ENCODE peak calls at places on chromosomes 5 and 9, in four cellular contexts. B, E, H and Q are unnamed samples. For H3K36me3, the result is how much of the 10 kb centered on the place peaks cover.

GRCh38 chr5:158731014-158731413 is 368.7 kb downstream of the EBF1 start:
- DNase-seq in B (no peak), E (no peak), H (no peak), Q (no peak)

GRCh38 chr9:92774274-92774673 is 9.6 kb upstream of the BICD2 start:
- DNase-seq in B (peak), E (no peak), H (no peak), Q (no peak)

GRCh38 chr5:35852084-35852734 is 4.5 kb upstream of the IL7R start:
- DNase-seq in B (peak), E (peak), H (no peak), Q (peak)

GRCh38 chr5:139760066-139761056 is 35.2 kb upstream of the PSD2 start:
- DNase-seq in B (peak), E (no peak), H (no peak), Q (no peak)

GRCh38 chr5:153896701-153897100 is 142.0 kb downstream of the FAM114A2 start:
- DNase-seq in B (no peak), E (peak), H (no peak), Q (peak)

GRCh38 chr5:158976035-158976434 is 123.7 kb downstream of the EBF1 start:
- DNase-seq in B (no peak), E (no peak), H (no peak), Q (no peak)

GRCh38 chr5:172830876-172831662 is 3.0 kb upstream of the ERGIC1 start:
- DNase-seq in B (peak), E (no peak), H (no peak), Q (no peak)

GRCh38 chr9:98991981-98992884 is 48.5 kb downstream of the COL15A1 start:
- DNase-seq in B (peak), E (no peak), H (no peak), Q (no peak)

GRCh38 chr5:153551537-153552079 is 61.1 kb downstream of the GRIA1 start:
- DNase-seq in B (peak), E (no peak), H (no peak), Q (no peak)

GRCh38 chr9:117672397-117672796 is 31.8 kb upstream of the TLR4 start:
- DNase-seq in B (no peak), E (no peak), H (no peak), Q (no peak)

GRCh38 chr5:7793861-7794260 is 57.1 kb downstream of the CFAP90 start:
- DNase-seq in B (no peak), E (no peak), H (no peak), Q (no peak)

GRCh38 chr5:142253938-142254895 is 70.6 kb downstream of the SPRY4 start:
- DNase-seq in B (no peak), E (no peak), H (no peak), Q (no peak)

GRCh38 chr5:124906339-124907097 is 160.1 kb upstream of the ZNF608 start:
- DNase-seq in B (peak), E (peak), H (no peak), Q (no peak)

GRCh38 chr9:86424246-86424891 is 70.2 kb upstream of the TUT7 start:
- DNase-seq in B (no peak), E (no peak), H (no peak), Q (no peak)

GRCh38 chr5:109611505-109611904 is 78.2 kb upstream of the MAN2A1 start:
- DNase-seq in B (no peak), E (no peak), H (no peak), Q (no peak)

GRCh38 chr5:94159144-94159543 is 417.7 kb upstream of the POU5F2 start:
- DNase-seq in B (no peak), E (no peak), H (no peak), Q (no peak)

GRCh38 chr5:9069650-9070049 is 476.2 kb downstream of the SEMA5A start:
- DNase-seq in B (no peak), E (no peak), H (no peak), Q (no peak)

GRCh38 chr9:110911659-110912473 is 126.4 kb downstream of the LPAR1 start:
- DNase-seq in B (peak), E (no peak), H (no peak), Q (no peak)

GRCh38 chr5:31361234-31361633 is 167.7 kb downstream of the CDH6 start:
- DNase-seq in B (no peak), E (no peak), H (no peak), Q (no peak)

GRCh38 chr9:38062106-38062497 is 6.9 kb downstream of the SHB start:
- DNase-seq in B (no peak), E (no peak), H (no peak), Q (no peak)

GRCh38 chr5:181246276-181247050 is 2.8 kb upstream of the RACK1 start:
- DNase-seq in B (peak), E (peak), H (peak), Q (peak)

GRCh38 chr5:135466178-135467050 is 14.3 kb upstream of the TIFAB start:
- DNase-seq in B (peak), E (peak), H (peak), Q (peak)

GRCh38 chr9:112170235-112170634 is 4.9 kb downstream of the SUSD1 start:
- DNase-seq in B (no peak), E (no peak), H (no peak), Q (no peak)

GRCh38 chr5:35198096-35198495 is 32.2 kb downstream of the PRLR start:
- DNase-seq in B (no peak), E (no peak), H (no peak), Q (no peak)

GRCh38 chr5:140214831-140215230 is 39.8 kb downstream of the CYSTM1 start:
- DNase-seq in B (peak), E (peak), H (no peak), Q (no peak)

GRCh38 chr9:134620751-134621557 is 20.6 kb upstream of the COL5A1 start:
- DNase-seq in B (peak), E (no peak), H (peak), Q (no peak)

GRCh38 chr9:121073038-121073437 is 1.7 kb upstream of the CNTRL start:
- DNase-seq in B (peak), E (no peak), H (no peak), Q (no peak)

GRCh38 chr5:67085616-67086015 is 111.0 kb downstream of the CD180 start:
- DNase-seq in B (no peak), E (no peak), H (no peak), Q (no peak)

GRCh38 chr5:67081259-67081658 is 115.3 kb downstream of the CD180 start:
- DNase-seq in B (no peak), E (no peak), H (no peak), Q (no peak)

GRCh38 chr5:67077296-67077695 is 119.3 kb downstream of the CD180 start:
- DNase-seq in B (no peak), E (no peak), H (no peak), Q (no peak)

GRCh38 chr5:67082941-67083340 is 113.7 kb downstream of the CD180 start:
- DNase-seq in B (no peak), E (no peak), H (no peak), Q (no peak)
- H3K36me3 ChIP-seq in B (under half), E (under half), H (under half), Q (under half)

GRCh38 chr5:64653776-64654175 is 36.5 kb upstream of the SHISAL2B start:
- DNase-seq in B (peak), E (no peak), H (no peak), Q (no peak)
- TF ChIP-seq CTCF in B (no peak), E (no peak), H (no peak), Q (no peak)

GRCh38 chr5:95533761-95534160 is 21.0 kb downstream of the SKIC3 start:
- DNase-seq in B (no peak), E (no peak), H (no peak), Q (no peak)

GRCh38 chr5:95530441-95530840 is 24.3 kb downstream of the SKIC3 start:
- DNase-seq in B (peak), E (no peak), H (no peak), Q (no peak)

GRCh38 chr5:95533106-95533505 is 21.7 kb downstream of the SKIC3 start:
- DNase-seq in B (peak), E (no peak), H (no peak), Q (no peak)

GRCh38 chr5:95531491-95531890 is 23.3 kb downstream of the SKIC3 start:
- DNase-seq in B (no peak), E (no peak), H (no peak), Q (no peak)

DNA sequence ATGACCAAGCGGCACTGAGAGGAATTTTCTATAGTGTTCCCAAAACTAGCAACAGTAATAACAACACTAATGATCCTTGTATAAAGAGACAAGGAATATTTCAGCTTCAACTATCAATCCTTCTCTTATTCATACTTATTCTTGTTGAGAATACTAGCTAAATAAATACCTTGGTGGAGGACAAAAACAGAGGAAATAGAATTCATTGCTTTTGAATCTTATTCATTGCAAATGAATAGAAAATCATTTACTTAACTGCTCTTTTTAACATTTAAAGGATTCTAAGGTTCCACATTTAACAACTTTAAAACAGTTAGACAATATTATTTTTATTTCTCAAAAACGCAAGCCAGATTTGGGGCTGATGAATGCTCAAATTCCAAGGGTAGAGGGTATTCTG is 22.4 kb downstream of the SKIC3 start:
- DNase-seq in B (no peak), E (no peak), H (no peak), Q (no peak)
- H3K36me3 ChIP-seq in B (under half), E (under half), H (under half), Q (under half)

GRCh38 chr5:41722359-41722950 is 147.8 kb downstream of the OXCT1 start:
- DNase-seq in B (peak), E (no peak), H (no peak), Q (no peak)
- TF ChIP-seq CTCF in B (peak), E (no peak), H (no peak), Q (peak)

GRCh38 chr9:130965680-130966079 is 26.6 kb upstream of the FIBCD1 start:
- DNase-seq in B (no peak), E (no peak), H (no peak), Q (no peak)
- H3K36me3 ChIP-seq in B (under half), E (under half), H (under half), Q (under half)

GRCh38 chr9:128409998-128410397 is 10.7 kb upstream of the CERCAM start:
- DNase-seq in B (peak), E (no peak), H (no peak), Q (no peak)
- TF ChIP-seq CTCF in B (peak), E (peak), H (no peak), Q (peak)

GRCh38 chr5:163448491-163448890 is 11.1 kb downstream of the CCNG1 start:
- DNase-seq in B (no peak), E (no peak), H (no peak), Q (no peak)
- H3K36me3 ChIP-seq in B (half or more), E (under half), H (under half), Q (under half)

GRCh38 chr9:35615981-35616680 is 2.1 kb downstream of the CD72 start:
- DNase-seq in B (peak), E (no peak), H (no peak), Q (no peak)

GRCh38 chr9:35618325-35618727 is at the start of gene CD72:
- DNase-seq in B (peak), E (no peak), H (peak), Q (peak)

GRCh38 chr9:35617548-35617947 is 665 bp downstream of the CD72 start:
- DNase-seq in B (no peak), E (no peak), H (no peak), Q (no peak)

GRCh38 chr9:35618854-35619799 is 914 bp upstream of the CD72 start:
- DNase-seq in B (no peak), E (no peak), H (peak), Q (peak)

DNA sequence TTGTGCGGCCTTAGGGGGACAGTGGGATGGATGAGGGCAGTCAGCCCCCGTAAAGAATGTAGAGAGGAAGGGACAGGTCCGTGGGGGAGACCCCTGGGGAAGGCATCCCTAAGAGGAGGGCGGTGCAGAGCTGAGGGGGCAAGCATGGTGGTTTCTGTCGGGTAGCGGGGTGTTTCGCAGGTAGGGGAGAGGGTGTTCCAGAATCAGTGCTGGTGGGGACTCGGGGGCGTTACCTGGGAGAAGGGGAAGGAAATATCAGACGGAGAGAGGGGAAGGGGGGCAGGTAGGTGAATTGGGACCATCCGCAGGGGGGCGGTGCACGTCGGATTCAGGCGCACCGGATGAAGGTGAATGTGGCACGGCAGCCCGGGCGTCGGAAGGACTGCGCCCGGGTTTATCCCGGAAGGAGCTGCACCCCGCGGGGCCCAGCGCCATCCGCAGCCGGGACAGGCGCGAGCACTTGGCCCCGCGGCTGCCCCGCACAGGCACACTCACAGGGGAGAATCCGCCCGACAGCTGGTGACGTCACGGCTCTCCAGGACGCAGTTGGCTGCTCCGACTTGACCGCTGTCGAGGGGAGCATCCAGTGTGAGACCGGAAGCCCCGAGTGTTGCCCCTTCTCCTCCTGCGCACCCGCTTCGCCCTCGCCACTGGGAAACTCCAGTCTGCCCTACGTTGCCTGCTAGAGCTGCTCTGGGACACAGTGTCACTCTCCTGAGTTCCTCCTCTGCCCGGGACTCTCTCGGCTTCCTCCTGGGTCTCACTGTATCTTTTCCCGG is 1.3 kb downstream of the CD72 start:
- DNase-seq in B (peak), E (peak), H (peak), Q (peak)
- TF ChIP-seq CTCF in B (no peak), E (peak), H (peak), Q (peak)

GRCh38 chr9:129108083-129108804 is 2.3 kb downstream of the CRAT start:
- DNase-seq in B (peak), E (no peak), H (no peak), Q (no peak)

GRCh38 chr9:129104051-129104450 is 6.5 kb downstream of the CRAT start:
- DNase-seq in B (no peak), E (no peak), H (no peak), Q (no peak)

GRCh38 chr9:129107651-129108050 is 2.9 kb downstream of the CRAT start:
- DNase-seq in B (peak), E (no peak), H (no peak), Q (no peak)

GRCh38 chr9:129103595-129103965 is 7.0 kb downstream of the CRAT start:
- DNase-seq in B (peak), E (no peak), H (no peak), Q (no peak)

DNA sequence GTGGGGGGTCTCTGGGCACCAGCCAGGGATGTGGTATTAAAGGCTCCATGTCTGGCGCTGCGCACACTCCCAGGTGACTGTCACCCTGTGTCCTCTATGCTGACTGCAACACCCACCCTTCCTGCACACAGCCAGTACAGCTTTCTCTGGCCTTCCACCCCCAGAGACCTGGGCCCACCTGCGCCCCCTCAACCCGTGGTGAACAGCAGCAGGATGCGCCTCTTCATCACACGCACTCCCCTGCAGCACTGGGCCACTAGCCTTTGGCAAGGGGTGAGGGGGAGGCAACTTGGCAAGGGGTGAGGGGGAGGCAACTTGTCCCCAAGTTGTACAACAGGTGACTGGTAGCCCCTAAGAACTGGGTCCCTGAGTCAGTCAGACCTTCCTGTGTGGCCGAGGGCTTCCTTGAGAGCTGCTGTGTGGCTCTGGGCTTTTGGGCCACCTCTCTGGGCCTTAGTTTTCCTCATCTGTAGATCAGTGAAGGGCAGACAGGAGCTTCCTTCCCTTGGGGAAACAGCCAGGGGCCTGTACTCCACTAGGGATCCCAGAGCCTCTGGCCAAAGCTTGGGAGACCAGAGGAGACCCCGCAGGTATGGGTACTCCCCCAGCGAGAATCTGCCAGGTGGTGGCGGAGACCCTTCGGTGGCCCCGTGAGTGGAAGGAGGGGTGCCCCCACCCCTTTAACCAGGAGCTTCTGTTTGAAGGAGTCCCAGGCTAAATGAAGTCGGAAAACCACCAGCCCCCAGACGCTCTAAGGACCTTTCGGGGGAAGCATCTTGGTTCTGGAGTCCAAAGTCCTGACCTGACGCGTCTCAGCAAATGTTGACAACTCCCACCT is 4.5 kb downstream of the CRAT start:
- DNase-seq in B (peak), E (no peak), H (no peak), Q (no peak)
- H3K36me3 ChIP-seq in B (under half), E (under half), H (under half), Q (under half)

DNA sequence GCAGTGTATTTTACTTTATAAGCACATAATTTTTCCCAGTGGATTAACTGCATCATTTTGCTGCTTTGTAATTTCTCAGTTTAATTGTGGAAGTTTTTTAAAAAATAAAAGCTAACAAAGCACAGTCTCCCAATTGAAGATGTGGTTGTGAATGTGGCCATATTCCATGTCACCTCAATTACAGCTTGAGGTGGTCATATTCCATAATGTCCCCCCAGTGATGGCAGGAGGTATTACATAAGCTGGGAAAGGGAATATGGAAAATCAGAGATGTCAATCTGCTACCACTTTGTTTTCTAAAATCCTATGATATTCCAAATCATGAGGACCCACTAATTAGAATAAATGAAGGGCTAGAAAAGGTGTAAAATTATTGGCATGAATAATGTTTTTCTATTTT is 1672.0 kb upstream of the CDH9 start:
- DNase-seq in B (no peak), E (no peak), H (no peak), Q (no peak)
- TF ChIP-seq CTCF in B (no peak), E (no peak), H (no peak), Q (no peak)